ENCODE peak calls at places on chromosome 22, in nine cellular contexts. One of them, this sample, is unnamed. For H3K4me1 and H3K36me3, the result is how much of the 10 kb centered on the place peaks cover.

GRCh38 chr22:43885319-43885671 is 6.5 kb downstream of the PNPLA5 start:
- DNase-seq in psoas muscle: no peak
- DNase-seq in kidney: no peak
- DNase-seq in thoracic aorta: no peak
- DNase-seq in tibial artery: no peak
- DNase-seq in right lobe of liver: no peak
- DNase-seq in upper lobe of right lung: no peak
- DNase-seq in pancreas: no peak
- DNase-seq in PC-9: no peak
- DNase-seq in this sample: no peak

GRCh38 chr22:36252754-36253522 is at the start of gene APOL1:
- DNase-seq in right lobe of liver: peak
- DNase-seq in tibial artery: no peak
- DNase-seq in psoas muscle: no peak
- DNase-seq in thoracic aorta: no peak
- DNase-seq in upper lobe of right lung: peak
- DNase-seq in PC-9: no peak
- DNase-seq in kidney: peak
- DNase-seq in pancreas: no peak
- DNase-seq in this sample: no peak

GRCh38 chr22:40728731-40729189 is 49.5 kb downstream of the MCHR1 start:
- DNase-seq in PC-9: no peak
- DNase-seq in upper lobe of right lung: no peak
- DNase-seq in psoas muscle: no peak
- DNase-seq in thoracic aorta: no peak
- DNase-seq in right lobe of liver: no peak
- DNase-seq in tibial artery: no peak
- DNase-seq in kidney: no peak
- DNase-seq in pancreas: no peak
- DNase-seq in this sample: peak

GRCh38 chr22:49308300-49308699 is 519.4 kb downstream of the BRD1 start:
- DNase-seq in pancreas: no peak
- DNase-seq in PC-9: no peak
- DNase-seq in upper lobe of right lung: no peak
- DNase-seq in thoracic aorta: no peak
- DNase-seq in tibial artery: no peak
- DNase-seq in psoas muscle: peak
- DNase-seq in kidney: no peak
- DNase-seq in right lobe of liver: no peak
- DNase-seq in this sample: no peak

GRCh38 chr22:32518848-32519247 is 44.2 kb downstream of the FBXO7 start:
- DNase-seq in right lobe of liver: no peak
- DNase-seq in PC-9: peak
- DNase-seq in tibial artery: no peak
- DNase-seq in psoas muscle: no peak
- DNase-seq in pancreas: no peak
- DNase-seq in upper lobe of right lung: no peak
- DNase-seq in thoracic aorta: no peak
- DNase-seq in kidney: no peak
- DNase-seq in this sample: no peak

GRCh38 chr22:19523240-19524169 is 705 bp downstream of the CLDN5 start:
- DNase-seq in pancreas: no peak
- DNase-seq in tibial artery: no peak
- DNase-seq in right lobe of liver: no peak
- DNase-seq in kidney: no peak
- DNase-seq in thoracic aorta: no peak
- DNase-seq in psoas muscle: no peak
- DNase-seq in PC-9: no peak
- DNase-seq in upper lobe of right lung: no peak
- DNase-seq in this sample: peak

GRCh38 chr22:18104566-18104965 is 6.0 kb upstream of the TUBA8 start:
- DNase-seq in right lobe of liver: no peak
- DNase-seq in kidney: no peak
- DNase-seq in tibial artery: no peak
- DNase-seq in pancreas: no peak
- DNase-seq in PC-9: no peak
- DNase-seq in upper lobe of right lung: no peak
- DNase-seq in thoracic aorta: no peak
- DNase-seq in psoas muscle: no peak
- DNase-seq in this sample: no peak

GRCh38 chr22:36546932-36547331 is 18.0 kb upstream of the EIF3D start:
- DNase-seq in psoas muscle: no peak
- DNase-seq in PC-9: peak
- DNase-seq in right lobe of liver: no peak
- DNase-seq in upper lobe of right lung: no peak
- DNase-seq in tibial artery: no peak
- DNase-seq in pancreas: no peak
- DNase-seq in thoracic aorta: no peak
- DNase-seq in kidney: no peak
- DNase-seq in this sample: peak

GRCh38 chr22:27718186-27719032 is 83.1 kb downstream of the MN1 start:
- DNase-seq in psoas muscle: peak
- DNase-seq in pancreas: no peak
- DNase-seq in thoracic aorta: peak
- DNase-seq in tibial artery: peak
- DNase-seq in PC-9: peak
- DNase-seq in right lobe of liver: peak
- DNase-seq in upper lobe of right lung: peak
- DNase-seq in kidney: peak
- DNase-seq in this sample: peak

GRCh38 chr22:27419473-27419872 is 382.1 kb downstream of the MN1 start:
- DNase-seq in pancreas: no peak
- DNase-seq in PC-9: no peak
- DNase-seq in kidney: no peak
- DNase-seq in right lobe of liver: no peak
- DNase-seq in thoracic aorta: no peak
- DNase-seq in tibial artery: no peak
- DNase-seq in upper lobe of right lung: no peak
- DNase-seq in psoas muscle: no peak
- DNase-seq in this sample: no peak

GRCh38 chr22:44185237-44186120 is 4.8 kb downstream of the PARVG start:
- DNase-seq in psoas muscle: peak
- DNase-seq in PC-9: no peak
- DNase-seq in tibial artery: no peak
- DNase-seq in kidney: peak
- DNase-seq in thoracic aorta: no peak
- DNase-seq in upper lobe of right lung: peak
- DNase-seq in pancreas: no peak
- DNase-seq in right lobe of liver: no peak
- DNase-seq in this sample: no peak

GRCh38 chr22:33747576-33748180 is 172.6 kb downstream of the LARGE1 start:
- DNase-seq in right lobe of liver: no peak
- DNase-seq in psoas muscle: no peak
- DNase-seq in tibial artery: no peak
- DNase-seq in pancreas: no peak
- DNase-seq in kidney: no peak
- DNase-seq in upper lobe of right lung: no peak
- DNase-seq in PC-9: no peak
- DNase-seq in thoracic aorta: no peak
- DNase-seq in this sample: no peak

GRCh38 chr22:17083811-17084540 is 824 bp upstream of the IL17RA start:
- DNase-seq in upper lobe of right lung: peak
- DNase-seq in kidney: peak
- DNase-seq in thoracic aorta: no peak
- DNase-seq in right lobe of liver: peak
- DNase-seq in psoas muscle: peak
- DNase-seq in PC-9: no peak
- DNase-seq in tibial artery: peak
- DNase-seq in pancreas: peak
- DNase-seq in this sample: no peak

GRCh38 chr22:45096256-45096907 is 67.3 kb upstream of the NUP50 start:
- DNase-seq in upper lobe of right lung: no peak
- DNase-seq in PC-9: peak
- DNase-seq in kidney: no peak
- DNase-seq in tibial artery: peak
- DNase-seq in psoas muscle: no peak
- DNase-seq in pancreas: peak
- DNase-seq in right lobe of liver: no peak
- DNase-seq in thoracic aorta: no peak
- DNase-seq in this sample: peak

GRCh38 chr22:44026630-44027511 is 2.8 kb downstream of the PARVB start:
- DNase-seq in psoas muscle: peak
- DNase-seq in upper lobe of right lung: peak
- DNase-seq in tibial artery: peak
- DNase-seq in right lobe of liver: peak
- DNase-seq in thoracic aorta: peak
- DNase-seq in PC-9: no peak
- DNase-seq in kidney: peak
- DNase-seq in pancreas: no peak
- DNase-seq in this sample: no peak

GRCh38 chr22:40156001-40156516 is 21.7 kb upstream of the TNRC6B start:
- DNase-seq in thoracic aorta: no peak
- DNase-seq in kidney: no peak
- DNase-seq in right lobe of liver: peak
- DNase-seq in upper lobe of right lung: no peak
- DNase-seq in PC-9: peak
- DNase-seq in psoas muscle: no peak
- DNase-seq in pancreas: peak
- DNase-seq in tibial artery: no peak
- DNase-seq in this sample: peak

GRCh38 chr22:41799486-41800347 is 762 bp upstream of the CCDC134 start:
- DNase-seq in thoracic aorta: no peak
- DNase-seq in tibial artery: peak
- DNase-seq in pancreas: peak
- DNase-seq in psoas muscle: peak
- DNase-seq in upper lobe of right lung: peak
- DNase-seq in right lobe of liver: peak
- DNase-seq in PC-9: no peak
- DNase-seq in kidney: peak
- DNase-seq in this sample: peak

GRCh38 chr22:22835242-22835641 is 52.4 kb upstream of the IGLL5 start:
- DNase-seq in kidney: no peak
- DNase-seq in right lobe of liver: no peak
- DNase-seq in tibial artery: no peak
- DNase-seq in thoracic aorta: no peak
- DNase-seq in pancreas: no peak
- DNase-seq in psoas muscle: no peak
- DNase-seq in upper lobe of right lung: no peak
- DNase-seq in PC-9: no peak
- DNase-seq in this sample: no peak

GRCh38 chr22:37750596-37751162 is 53.8 kb downstream of the TRIOBP start:
- DNase-seq in tibial artery: no peak
- DNase-seq in pancreas: no peak
- DNase-seq in upper lobe of right lung: no peak
- DNase-seq in right lobe of liver: no peak
- DNase-seq in thoracic aorta: no peak
- DNase-seq in PC-9: peak
- DNase-seq in kidney: peak
- DNase-seq in psoas muscle: no peak
- DNase-seq in this sample: no peak
- H3K4me1 ChIP-seq in tibial artery: half or more
- H3K4me1 ChIP-seq in pancreas: half or more
- H3K4me1 ChIP-seq in upper lobe of right lung: half or more
- H3K4me1 ChIP-seq in right lobe of liver: under half
- H3K4me1 ChIP-seq in thoracic aorta: half or more
- H3K4me1 ChIP-seq in PC-9: half or more
- H3K4me1 ChIP-seq in kidney: under half
- H3K4me1 ChIP-seq in psoas muscle: half or more
- H3K4me1 ChIP-seq in this sample: under half

GRCh38 chr22:24040946-24041345 is 29.8 kb downstream of the CABIN1 start:
- DNase-seq in psoas muscle: no peak
- DNase-seq in upper lobe of right lung: no peak
- DNase-seq in tibial artery: no peak
- DNase-seq in right lobe of liver: no peak
- DNase-seq in thoracic aorta: no peak
- DNase-seq in kidney: no peak
- DNase-seq in pancreas: no peak
- DNase-seq in PC-9: no peak
- DNase-seq in this sample: no peak
- H3K36me3 ChIP-seq in psoas muscle: under half
- H3K36me3 ChIP-seq in upper lobe of right lung: half or more
- H3K36me3 ChIP-seq in tibial artery: half or more
- H3K36me3 ChIP-seq in right lobe of liver: under half
- H3K36me3 ChIP-seq in thoracic aorta: under half
- H3K36me3 ChIP-seq in kidney: under half
- H3K36me3 ChIP-seq in pancreas: half or more
- H3K36me3 ChIP-seq in PC-9: under half
- H3K36me3 ChIP-seq in this sample: under half

DNA sequence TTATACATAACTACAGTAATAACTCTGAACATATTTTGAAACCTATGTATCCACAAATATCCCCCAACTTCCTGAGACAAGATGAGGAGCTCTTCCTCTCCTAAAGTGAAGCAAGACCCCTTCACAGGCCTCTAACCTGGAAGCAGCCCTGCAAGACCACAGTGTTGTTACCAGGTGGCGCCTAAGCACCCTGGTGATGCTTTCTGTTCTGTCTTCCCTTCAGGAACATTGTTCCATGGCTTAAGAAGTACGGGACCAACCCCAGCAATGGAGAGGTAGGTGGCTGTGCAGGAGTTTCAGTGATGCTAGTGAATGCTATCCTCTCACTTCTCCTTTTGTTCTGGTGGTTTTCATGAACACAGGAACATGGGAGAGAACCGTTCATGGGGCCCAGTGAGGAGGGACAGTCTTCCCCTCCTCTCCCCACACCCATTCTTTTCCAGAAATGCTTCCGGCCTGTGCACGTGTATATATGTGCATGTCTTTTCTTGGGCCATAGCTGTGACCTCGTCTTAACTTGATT is 6.4 kb downstream of the PPIL2 start:
- DNase-seq in upper lobe of right lung: no peak
- DNase-seq in tibial artery: no peak
- DNase-seq in psoas muscle: no peak
- DNase-seq in pancreas: no peak
- DNase-seq in right lobe of liver: no peak
- DNase-seq in thoracic aorta: no peak
- DNase-seq in PC-9: no peak
- DNase-seq in kidney: no peak
- DNase-seq in this sample: no peak
- H3K4me1 ChIP-seq in upper lobe of right lung: under half
- H3K4me1 ChIP-seq in tibial artery: under half
- H3K4me1 ChIP-seq in psoas muscle: under half
- H3K4me1 ChIP-seq in pancreas: under half
- H3K4me1 ChIP-seq in right lobe of liver: under half
- H3K4me1 ChIP-seq in thoracic aorta: under half
- H3K4me1 ChIP-seq in PC-9: under half
- H3K4me1 ChIP-seq in kidney: under half
- H3K4me1 ChIP-seq in this sample: under half

DNA sequence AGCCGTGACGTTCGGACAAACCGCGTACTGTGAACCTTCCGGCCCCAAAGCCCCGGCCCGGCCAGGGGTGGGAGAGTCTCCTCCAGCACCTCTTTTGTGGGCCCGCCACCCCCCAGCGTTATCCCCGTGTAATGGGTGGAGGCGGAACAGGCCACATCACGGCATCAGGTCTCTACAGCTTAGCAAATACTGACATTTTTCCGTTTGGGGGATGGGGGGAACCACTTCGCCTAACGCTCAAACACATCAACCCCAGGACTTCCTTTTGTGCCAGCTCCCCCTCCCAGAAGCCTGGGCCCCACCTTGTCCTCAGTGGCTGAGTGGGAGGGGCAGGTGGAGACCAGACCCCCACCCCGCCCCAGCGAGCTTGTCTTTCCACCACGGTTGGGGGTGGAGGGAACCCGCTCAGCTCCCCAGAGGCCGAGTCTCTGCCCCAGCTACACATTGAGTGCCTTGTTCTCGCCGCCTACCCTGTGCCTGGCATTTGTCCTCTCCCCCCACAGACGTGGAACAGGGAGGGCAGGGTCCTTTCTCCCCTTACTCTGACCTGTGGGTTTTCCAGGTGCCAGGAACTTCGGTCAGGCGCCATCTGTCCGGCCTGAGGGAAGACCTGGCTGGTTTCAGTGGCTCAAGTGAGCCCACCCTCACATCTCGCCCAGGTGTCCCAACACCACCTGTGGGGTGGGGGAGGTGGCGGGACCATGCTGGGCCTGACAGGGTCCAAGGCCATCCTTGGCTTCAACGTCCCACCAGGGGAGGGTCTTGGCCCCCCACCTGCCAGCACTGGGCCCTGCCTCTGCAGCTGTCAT is 29.6 kb downstream of the SBF1 start:
- DNase-seq in right lobe of liver: no peak
- DNase-seq in psoas muscle: no peak
- DNase-seq in PC-9: no peak
- DNase-seq in upper lobe of right lung: no peak
- DNase-seq in thoracic aorta: no peak
- DNase-seq in pancreas: no peak
- DNase-seq in tibial artery: no peak
- DNase-seq in kidney: peak
- DNase-seq in this sample: no peak
- H3K36me3 ChIP-seq in right lobe of liver: under half
- H3K36me3 ChIP-seq in psoas muscle: under half
- H3K36me3 ChIP-seq in PC-9: under half
- H3K36me3 ChIP-seq in upper lobe of right lung: half or more
- H3K36me3 ChIP-seq in thoracic aorta: under half
- H3K36me3 ChIP-seq in pancreas: under half
- H3K36me3 ChIP-seq in tibial artery: half or more
- H3K36me3 ChIP-seq in kidney: under half
- H3K36me3 ChIP-seq in this sample: under half

This sample was measured in cardiac muscle cell.